ENCODE peak calls at places on chromosome 9, in four cellular contexts. P is HCT116, D is SK-N-SH treated with all-trans-retinoic acid at 6 μM for 48 hours, N is Right ventricle myocardium superior. E is an unnamed sample.

GRCh38 chr9:133342083-133342406 is 5.9 kb downstream of the MED22 start:
- ATAC-seq in P (peak), D (no peak), N (no peak), E (no peak)

GRCh38 chr9:134340475-134341186 is 14.4 kb downstream of the RXRA start:
- ATAC-seq in P (no peak), D (no peak), N (peak), E (peak)

GRCh38 chr9:22229069-22229468 is 217.6 kb upstream of the DMRTA1 start:
- ATAC-seq in P (no peak), D (no peak), N (no peak), E (no peak)

GRCh38 chr9:107142896-107143603 is 140.0 kb upstream of the RAD23B start:
- ATAC-seq in P (no peak), D (no peak), N (peak), E (no peak)

GRCh38 chr9:13942695-13943094 is 371.2 kb downstream of the NFIB start:
- ATAC-seq in P (no peak), D (peak), N (peak), E (peak)

GRCh38 chr9:25602366-25603044 is 75.7 kb downstream of the TUSC1 start:
- ATAC-seq in P (no peak), D (no peak), N (no peak), E (no peak)

GRCh38 chr9:137311171-137311970 is 9.3 kb upstream of the NRARP start:
- ATAC-seq in P (peak), D (no peak), N (no peak), E (no peak)

GRCh38 chr9:107635803-107636174 is 146.2 kb upstream of the KLF4 start:
- ATAC-seq in P (no peak), D (no peak), N (no peak), E (no peak)

GRCh38 chr9:93578844-93579243 is 2.5 kb downstream of the PHF2 start:
- ATAC-seq in P (no peak), D (no peak), N (no peak), E (no peak)

GRCh38 chr9:33443047-33443446 is 4.3 kb downstream of the AQP3 start:
- ATAC-seq in P (peak), D (no peak), N (no peak), E (no peak)

GRCh38 chr9:35180801-35181200 is 19.0 kb downstream of the UNC13B start:
- ATAC-seq in P (no peak), D (no peak), N (no peak), E (no peak)

GRCh38 chr9:72579190-72579589 is 57.8 kb downstream of the TMC1 start:
- ATAC-seq in P (peak), D (peak), N (peak), E (no peak)

GRCh38 chr9:106456581-106456980 is 406.4 kb upstream of the ZNF462 start:
- ATAC-seq in P (no peak), D (no peak), N (no peak), E (no peak)

GRCh38 chr9:123120131-123120530 is 86.7 kb downstream of the GPR21 start:
- ATAC-seq in P (no peak), D (no peak), N (no peak), E (no peak)

GRCh38 chr9:86045654-86046053 is 53.7 kb downstream of the GOLM1 start:
- ATAC-seq in P (no peak), D (no peak), N (no peak), E (no peak)

GRCh38 chr9:20684035-20684864 is at the start of gene FOCAD:
- ATAC-seq in P (peak), D (peak), N (peak), E (peak)